ENCODE peak calls at places on chromosomes 7 and 10, in ten cellular contexts. R is A549, B is stomach, Q is D721Med, H is GM13977, L is astrocyte of the spinal cord, K is right lobe of liver, P is AG10803, X is upper lobe of right lung, Y is lung. I is an unnamed sample.

GRCh38 chr10:111211756-111212155 is 134.9 kb downstream of the ADRA2A start:
- DNase-seq in R (no peak), B (no peak), Q (no peak), H (no peak), L (no peak), K (no peak), P (peak), X (no peak), Y (no peak), I (no peak)

GRCh38 chr7:17185690-17186070 is 112.8 kb upstream of the AHR start:
- DNase-seq in R (peak), B (no peak), Q (no peak), H (peak), L (peak), K (no peak), P (peak), X (no peak), Y (no peak), I (no peak)

GRCh38 chr10:130545122-130545521 is 408.9 kb downstream of the GLRX3 start:
- DNase-seq in R (no peak), B (no peak), Q (no peak), H (no peak), L (no peak), K (no peak), P (no peak), X (no peak), Y (peak), I (no peak)

GRCh38 chr10:79502561-79503309 is 9.6 kb upstream of the EIF5AL1 start:
- DNase-seq in R (peak), B (no peak), Q (no peak), H (no peak), L (no peak), K (no peak), P (no peak), X (no peak), Y (no peak), I (peak)

GRCh38 chr7:92447239-92448184 is at the start of gene GATAD1:
- DNase-seq in R (peak), B (peak), Q (peak), H (peak), L (peak), K (peak), P (peak), X (peak), Y (peak), I (peak)

GRCh38 chr10:110803830-110804338 is 67.8 kb upstream of the PDCD4 start:
- DNase-seq in R (peak), B (peak), Q (no peak), H (peak), L (peak), K (no peak), P (peak), X (no peak), Y (no peak), I (peak)

GRCh38 chr7:134865001-134865845 is 85.8 kb downstream of the CALD1 start:
- DNase-seq in R (no peak), B (no peak), Q (no peak), H (no peak), L (peak), K (no peak), P (peak), X (no peak), Y (no peak), I (no peak)

GRCh38 chr10:132446661-132447445 is 49.9 kb downstream of the PWWP2B start:
- DNase-seq in R (peak), B (peak), Q (no peak), H (peak), L (no peak), K (no peak), P (peak), X (peak), Y (peak), I (peak)

GRCh38 chr10:121154310-121154709 is 303.1 kb downstream of the WDR11 start:
- DNase-seq in R (no peak), B (no peak), Q (no peak), H (no peak), L (no peak), K (no peak), P (no peak), X (no peak), Y (no peak), I (no peak)

GRCh38 chr7:150850273-150850672 is 2.0 kb upstream of the AOC1 start:
- DNase-seq in R (no peak), B (no peak), Q (no peak), H (no peak), L (no peak), K (no peak), P (no peak), X (no peak), Y (no peak), I (no peak)

GRCh38 chr7:150849204-150849775 is 3.0 kb upstream of the AOC1 start:
- DNase-seq in R (no peak), B (no peak), Q (no peak), H (no peak), L (no peak), K (no peak), P (no peak), X (no peak), Y (no peak), I (no peak)

GRCh38 chr7:150852371-150852905 is at the start of gene AOC1:
- DNase-seq in R (no peak), B (peak), Q (no peak), H (no peak), L (no peak), K (no peak), P (no peak), X (no peak), Y (peak), I (no peak)

GRCh38 chr7:150854066-150855000 is 2.0 kb downstream of the AOC1 start:
- DNase-seq in R (no peak), B (no peak), Q (no peak), H (no peak), L (no peak), K (no peak), P (no peak), X (no peak), Y (peak), I (no peak)

DNA sequence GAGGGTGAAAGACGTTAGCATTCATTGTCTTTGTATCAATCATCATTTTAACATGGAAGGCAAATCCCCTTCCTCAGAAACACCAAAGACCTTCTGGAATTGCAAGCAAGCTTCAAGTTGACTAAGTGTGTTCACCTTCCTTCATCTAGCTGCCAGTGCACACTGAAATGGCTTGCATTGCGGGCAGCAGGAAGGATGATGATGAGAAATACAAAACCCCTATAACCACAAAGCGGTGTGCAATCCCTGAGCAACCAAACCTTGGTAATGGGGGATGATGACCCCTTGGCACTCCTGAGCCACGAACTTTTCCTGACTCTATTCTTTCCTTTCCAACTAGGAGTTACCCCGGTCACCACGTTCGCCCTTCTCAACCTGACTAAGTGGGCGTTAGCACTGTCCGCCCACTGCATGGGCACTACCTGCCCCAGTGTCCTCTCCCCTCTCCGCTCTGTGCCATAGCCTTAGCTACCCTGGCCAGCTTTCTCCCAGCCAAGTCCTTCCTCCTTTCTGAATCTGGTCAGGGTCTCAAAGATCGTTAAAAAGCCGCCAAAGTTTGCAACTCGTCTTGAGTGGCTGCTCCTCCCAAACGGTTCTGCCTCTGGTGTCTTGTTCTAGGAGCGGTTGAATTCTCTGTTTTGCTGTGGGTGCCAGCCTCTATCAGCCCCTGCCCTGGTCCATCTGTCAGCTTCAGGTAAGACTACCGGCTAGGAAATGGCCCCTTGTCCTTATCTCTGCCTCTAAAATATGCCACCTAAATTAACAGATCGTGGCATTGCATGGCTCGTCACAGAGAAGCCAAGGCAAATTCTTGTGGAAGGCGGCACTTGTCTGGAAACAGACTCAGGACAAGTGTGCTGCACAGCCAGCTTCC is 583 bp upstream of the AOC1 start:
- DNase-seq in R (no peak), B (no peak), Q (no peak), H (no peak), L (no peak), K (no peak), P (no peak), X (no peak), Y (peak), I (no peak)
- TF ChIP-seq CTCF in R (no peak), B (no peak), Q (no peak), H (no peak), L (no peak), K (no peak), P (no peak), X (no peak), Y (no peak), I (no peak)

GRCh38 chr10:90769946-90770841 is 87.6 kb downstream of the HTR7 start:
- DNase-seq in R (no peak), B (no peak), Q (no peak), H (no peak), L (no peak), K (no peak), P (no peak), X (no peak), Y (no peak), I (no peak)
- TF ChIP-seq CTCF in R (no peak), B (no peak), Q (no peak), H (no peak), L (no peak), K (no peak), P (no peak), X (no peak), Y (no peak), I (no peak)

DNA sequence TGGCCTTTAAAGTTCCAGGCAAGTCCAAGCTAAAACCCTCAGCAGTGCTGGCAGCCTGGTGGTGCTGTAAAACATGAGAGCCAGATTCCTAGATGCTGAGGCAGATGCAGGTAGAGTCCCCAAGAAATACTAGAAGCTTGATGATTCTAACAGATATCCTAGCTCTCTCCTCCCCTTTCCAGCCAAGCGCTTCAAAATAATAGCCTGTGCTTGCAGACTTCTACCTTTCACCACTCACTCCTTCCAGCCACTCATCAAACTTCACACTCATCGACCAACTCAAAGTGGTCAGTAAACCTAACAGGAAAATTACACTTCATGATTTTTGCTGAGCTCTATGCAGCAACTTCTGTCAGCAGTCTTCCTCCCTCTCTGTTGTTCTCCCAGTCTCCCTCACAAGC is 50.2 kb downstream of the LMBR1 start:
- DNase-seq in R (no peak), B (no peak), Q (no peak), H (no peak), L (no peak), K (no peak), P (no peak), X (no peak), Y (no peak), I (no peak)
- TF ChIP-seq CTCF in R (no peak), B (no peak), Q (no peak), H (no peak), L (no peak), K (no peak), P (no peak), X (no peak), Y (no peak), I (no peak)

GRCh38 chr10:78381072-78381471 is 347.4 kb downstream of the RPS24 start:
- DNase-seq in R (no peak), B (no peak), Q (no peak), H (no peak), L (no peak), K (no peak), P (no peak), X (no peak), Y (no peak), I (no peak)

GRCh38 chr10:78374331-78375028 is 340.8 kb downstream of the RPS24 start:
- DNase-seq in R (no peak), B (no peak), Q (no peak), H (no peak), L (no peak), K (no peak), P (no peak), X (no peak), Y (no peak), I (no peak)

GRCh38 chr10:78375854-78376785 is 342.5 kb downstream of the RPS24 start:
- DNase-seq in R (no peak), B (no peak), Q (no peak), H (no peak), L (no peak), K (no peak), P (no peak), X (no peak), Y (no peak), I (no peak)

GRCh38 chr10:78377362-78377761 is 343.7 kb downstream of the RPS24 start:
- DNase-seq in R (no peak), B (no peak), Q (no peak), H (no peak), L (peak), K (no peak), P (no peak), X (no peak), Y (no peak), I (no peak)

DNA sequence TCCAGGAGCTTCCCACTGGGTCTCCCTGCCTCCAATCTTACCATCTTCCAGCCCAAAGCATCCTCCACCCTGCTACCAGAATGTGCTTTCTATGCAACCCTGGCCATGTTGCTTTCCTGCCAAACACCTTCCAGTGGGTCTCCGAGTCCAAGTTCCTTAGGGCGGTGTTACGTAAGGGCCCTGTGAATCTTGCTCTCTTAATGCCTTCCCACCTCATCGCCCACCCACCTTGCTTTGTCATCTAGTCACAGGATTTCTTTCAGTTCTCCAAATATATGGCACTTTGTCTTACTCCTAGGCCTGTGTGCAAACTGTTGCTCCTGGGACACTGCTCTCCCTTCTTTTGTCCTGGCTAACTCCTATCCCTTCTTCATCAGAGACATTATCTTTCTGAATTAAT is 344.5 kb downstream of the RPS24 start:
- DNase-seq in R (no peak), B (no peak), Q (no peak), H (no peak), L (no peak), K (no peak), P (no peak), X (no peak), Y (no peak), I (no peak)
- TF ChIP-seq CTCF in R (no peak), B (no peak), Q (no peak), H (no peak), L (no peak), K (no peak), P (no peak), X (no peak), Y (no peak), I (no peak)

DNA sequence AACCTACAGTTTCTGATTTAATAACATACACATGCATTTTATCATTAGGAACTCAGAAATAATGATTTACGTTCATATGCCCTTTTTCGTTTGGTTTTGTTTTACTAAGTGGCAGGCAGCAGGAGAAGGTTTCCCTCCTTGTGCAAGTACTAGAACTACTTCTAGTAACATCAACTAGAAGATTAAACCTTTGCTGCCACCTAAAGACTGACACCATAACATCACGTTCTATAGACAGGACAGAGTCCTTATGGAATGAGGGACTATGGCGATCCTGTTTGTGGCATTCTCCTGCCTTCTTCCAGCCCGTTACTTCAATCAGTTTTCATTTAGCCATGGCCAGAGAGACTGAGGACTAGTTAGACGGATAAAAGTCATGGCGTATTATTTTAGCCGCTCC is 53.2 kb downstream of the GAD2 start:
- DNase-seq in R (peak), B (no peak), Q (peak), H (peak), L (peak), K (no peak), P (peak), X (no peak), Y (no peak), I (no peak)
- TF ChIP-seq CTCF in R (peak), B (no peak), Q (peak), H (peak), L (no peak), K (peak), P (peak), X (peak), Y (no peak), I (no peak)